ENCODE peak calls at places on chromosomes 1 and 21, in five cellular contexts. V is dorsolateral prefrontal cortex, X is stomach, D is AG04450, R is neural progenitor cell. Z is an unnamed sample.

GRCh38 chr1:18139198-18139981 is 31.8 kb downstream of the IGSF21 start:
- DNase-seq in V (no peak), X (no peak), D (no peak), R (peak), Z (no peak)

GRCh38 chr21:35249636-35250035 is 200.5 kb upstream of the RUNX1 start:
- DNase-seq in V (no peak), X (no peak), D (no peak), R (no peak), Z (no peak)

GRCh38 chr1:46244656-46245371 is 2.7 kb upstream of the RAD54L start:
- DNase-seq in V (no peak), X (no peak), D (no peak), R (no peak), Z (no peak)

GRCh38 chr1:91015794-91016550 is 5.9 kb downstream of the ZNF644 start:
- DNase-seq in V (no peak), X (no peak), D (no peak), R (no peak), Z (no peak)

GRCh38 chr1:213326666-213327317 is 275.8 kb downstream of the RPS6KC1 start:
- DNase-seq in V (no peak), X (no peak), D (peak), R (no peak), Z (no peak)

GRCh38 chr1:18954270-18955071 is 2.0 kb downstream of the IFFO2 start:
- DNase-seq in V (no peak), X (no peak), D (no peak), R (no peak), Z (no peak)

GRCh38 chr1:68814067-68814466 is 317.2 kb upstream of the DEPDC1 start:
- DNase-seq in V (no peak), X (no peak), D (no peak), R (no peak), Z (no peak)

GRCh38 chr1:104468282-104468681 is 718.6 kb downstream of the AMY1C start:
- DNase-seq in V (no peak), X (no peak), D (no peak), R (no peak), Z (no peak)

GRCh38 chr1:233294991-233295774 is at the start of gene PCNX2:
- DNase-seq in V (peak), X (peak), D (no peak), R (peak), Z (peak)

GRCh38 chr1:42947137-42947536 is 11.5 kb downstream of the SLC2A1 start:
- DNase-seq in V (no peak), X (no peak), D (no peak), R (no peak), Z (no peak)

GRCh38 chr1:11495579-11495978 is 16.6 kb downstream of the DISP3 start:
- DNase-seq in V (no peak), X (no peak), D (no peak), R (no peak), Z (no peak)

GRCh38 chr1:240092301-240093119 is 827 bp downstream of the FMN2 start:
- DNase-seq in V (peak), X (no peak), D (peak), R (peak), Z (no peak)

GRCh38 chr1:86741947-86742572 is 37.7 kb downstream of the SH3GLB1 start:
- DNase-seq in V (no peak), X (peak), D (no peak), R (peak), Z (no peak)

GRCh38 chr1:231240531-231240882 is 505 bp upstream of the GNPAT start:
- DNase-seq in V (no peak), X (no peak), D (no peak), R (peak), Z (no peak)

GRCh38 chr1:243495442-243496172 is 239.8 kb downstream of the SDCCAG8 start:
- DNase-seq in V (no peak), X (no peak), D (no peak), R (no peak), Z (no peak)

GRCh38 chr1:32816676-32817158 is 441 bp downstream of the YARS1 start:
- DNase-seq in V (no peak), X (no peak), D (no peak), R (no peak), Z (no peak)

DNA sequence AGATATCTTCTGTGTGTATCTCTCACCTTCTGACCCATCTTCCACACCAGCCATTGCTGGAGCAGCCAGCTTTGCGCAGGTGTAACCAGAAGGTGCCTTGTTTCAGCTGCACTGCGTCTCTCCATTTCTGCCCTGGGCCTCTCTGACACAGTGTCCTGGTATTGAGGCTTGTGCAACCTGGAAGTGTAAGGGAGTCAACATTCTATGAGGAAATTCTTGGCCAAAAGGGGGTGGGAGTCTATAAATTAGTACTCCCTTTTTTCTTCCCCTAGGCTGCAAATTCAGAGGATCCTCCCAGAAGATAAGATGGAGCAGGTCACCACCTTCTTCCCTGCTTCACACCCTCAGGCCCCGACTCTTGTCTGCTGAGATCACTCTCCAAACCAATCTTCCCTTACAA is 109.1 kb downstream of the MRPS6 start:
- DNase-seq in V (no peak), X (no peak), D (no peak), R (no peak), Z (no peak)
- H3K27ac ChIP-seq in V (no peak), X (no peak), D (no peak), R (no peak), Z (no peak)

GRCh38 chr1:13950637-13951036 is 250.6 kb downstream of the PRDM2 start:
- DNase-seq in V (no peak), X (no peak), D (no peak), R (peak), Z (no peak)
- TF ChIP-seq CTCF in V (no peak), X (no peak), D (no peak), R (peak), Z (no peak)

DNA sequence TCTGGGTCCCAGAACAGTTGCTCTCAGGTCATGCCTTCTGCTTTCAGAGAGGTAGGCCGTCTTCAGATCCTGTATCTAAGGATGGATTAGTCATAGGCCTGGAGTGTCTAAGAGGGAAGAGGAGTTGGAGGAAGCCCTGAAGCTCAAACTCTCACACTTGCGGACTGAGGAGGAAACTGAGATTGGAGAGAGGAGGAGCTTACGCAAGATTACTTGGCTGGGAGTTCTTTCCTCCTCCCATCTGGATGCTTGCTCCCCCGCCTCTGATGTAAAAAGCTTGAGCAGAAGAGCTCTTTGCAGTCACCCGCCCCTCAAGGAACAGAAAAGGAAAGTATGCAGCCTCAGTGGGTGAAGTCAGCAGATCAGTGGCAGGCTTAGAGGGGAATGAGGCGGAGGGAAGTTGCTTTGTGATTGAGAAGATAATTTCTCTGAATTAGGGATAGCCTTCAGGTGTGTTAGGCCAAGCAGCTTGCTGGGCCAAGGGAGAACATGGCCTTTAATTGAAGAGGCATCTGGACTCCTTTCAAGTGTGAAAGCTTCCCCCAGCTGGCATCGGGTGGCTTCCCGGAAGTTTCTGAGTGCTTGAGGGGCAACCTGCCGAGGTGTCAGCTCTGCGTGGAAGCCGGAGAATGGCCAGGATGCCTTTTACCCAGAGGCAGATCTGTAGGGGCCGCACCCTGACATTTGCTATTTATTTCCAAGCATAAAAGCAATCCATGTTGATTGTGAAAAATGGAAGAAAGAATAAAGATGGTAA is 6.6 kb downstream of the ADORA1 start:
- DNase-seq in V (no peak), X (no peak), D (no peak), R (peak), Z (no peak)
- H3K27ac ChIP-seq in V (peak), X (peak), D (no peak), R (no peak), Z (no peak)

DNA sequence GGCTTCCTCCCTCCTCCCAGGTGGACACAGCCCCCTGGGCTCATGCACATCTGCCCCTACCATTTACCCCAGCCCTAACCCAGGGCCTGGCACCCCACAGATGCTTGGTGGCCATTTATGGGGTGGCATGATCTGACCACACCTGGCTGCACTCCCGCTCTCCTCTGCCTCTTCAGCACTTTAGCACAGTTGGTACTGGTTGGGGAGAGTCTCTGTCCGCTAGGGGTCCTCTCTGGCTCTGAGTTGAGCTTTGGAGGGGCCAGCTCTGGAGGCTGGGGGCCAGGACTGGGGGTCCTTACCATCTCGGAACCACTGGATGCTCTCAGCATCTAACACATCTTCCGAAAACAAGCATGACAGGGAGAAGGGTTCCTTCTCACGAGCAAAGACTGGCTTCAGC is 17.4 kb downstream of the MYOM3 start:
- DNase-seq in V (no peak), X (no peak), D (no peak), R (no peak), Z (no peak)
- TF ChIP-seq CTCF in V (no peak), X (no peak), D (peak), R (peak), Z (no peak)

DNA sequence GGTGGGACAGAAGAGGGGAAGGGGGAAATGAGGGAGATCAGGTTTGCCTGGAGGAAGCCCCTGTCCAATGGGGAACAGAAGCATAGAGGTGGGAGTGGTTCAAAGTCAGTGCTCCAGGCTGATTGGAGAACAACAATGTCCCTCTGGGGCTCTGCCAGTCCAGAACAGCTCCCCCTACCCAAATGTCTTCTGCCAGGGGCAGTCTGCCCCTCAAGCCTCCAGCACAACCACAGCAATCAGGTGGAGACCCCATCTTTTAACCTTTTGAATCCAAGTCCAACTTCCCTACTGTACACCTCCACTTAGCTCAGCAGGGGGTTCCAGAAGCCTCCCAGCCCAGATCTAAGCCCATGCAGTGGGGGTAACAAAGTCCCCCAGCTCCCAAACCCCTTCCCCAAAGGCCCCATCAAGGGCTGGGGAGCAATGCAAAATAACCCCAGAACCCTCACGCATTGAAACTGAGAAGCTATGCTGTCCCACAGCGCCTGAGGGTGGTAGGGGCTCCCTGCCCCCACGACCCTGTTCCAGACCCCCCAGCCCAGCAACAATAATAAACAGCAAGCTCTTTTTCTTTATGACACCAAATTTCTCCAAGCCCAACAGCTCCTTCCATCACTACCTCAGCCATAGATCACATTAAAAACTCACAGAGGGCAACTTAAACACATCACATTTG is 3.3 kb downstream of the AHDC1 start:
- DNase-seq in V (no peak), X (no peak), D (no peak), R (peak), Z (no peak)
- H3K27ac ChIP-seq in V (peak), X (peak), D (no peak), R (no peak), Z (no peak)

GRCh38 chr1:203033287-203033686 is 7.0 kb downstream of the PPFIA4 start:
- DNase-seq in V (no peak), X (no peak), D (no peak), R (no peak), Z (no peak)

GRCh38 chr1:203028784-203029553 is 2.7 kb downstream of the PPFIA4 start:
- DNase-seq in V (no peak), X (no peak), D (no peak), R (no peak), Z (no peak)

GRCh38 chr1:203034422-203035110 is 8.3 kb downstream of the PPFIA4 start:
- DNase-seq in V (no peak), X (no peak), D (no peak), R (no peak), Z (no peak)

GRCh38 chr1:203033917-203034316 is 7.6 kb downstream of the PPFIA4 start:
- DNase-seq in V (no peak), X (no peak), D (no peak), R (no peak), Z (no peak)

GRCh38 chr1:203031467-203031866 is 5.2 kb downstream of the PPFIA4 start:
- DNase-seq in V (no peak), X (no peak), D (no peak), R (no peak), Z (no peak)
- TF ChIP-seq CTCF in V (no peak), X (no peak), D (no peak), R (peak), Z (no peak)

GRCh38 chr1:151520359-151520758 is 9.2 kb downstream of the CGN start:
- DNase-seq in V (no peak), X (no peak), D (no peak), R (no peak), Z (no peak)
- H3K27ac ChIP-seq in V (no peak), X (no peak), D (no peak), R (no peak), Z (no peak)

GRCh38 chr1:241269116-241269515 is 87.9 kb downstream of the RGS7 start:
- DNase-seq in V (no peak), X (no peak), D (no peak), R (peak), Z (no peak)
- TF ChIP-seq CTCF in V (no peak), X (no peak), D (no peak), R (peak), Z (no peak)

DNA sequence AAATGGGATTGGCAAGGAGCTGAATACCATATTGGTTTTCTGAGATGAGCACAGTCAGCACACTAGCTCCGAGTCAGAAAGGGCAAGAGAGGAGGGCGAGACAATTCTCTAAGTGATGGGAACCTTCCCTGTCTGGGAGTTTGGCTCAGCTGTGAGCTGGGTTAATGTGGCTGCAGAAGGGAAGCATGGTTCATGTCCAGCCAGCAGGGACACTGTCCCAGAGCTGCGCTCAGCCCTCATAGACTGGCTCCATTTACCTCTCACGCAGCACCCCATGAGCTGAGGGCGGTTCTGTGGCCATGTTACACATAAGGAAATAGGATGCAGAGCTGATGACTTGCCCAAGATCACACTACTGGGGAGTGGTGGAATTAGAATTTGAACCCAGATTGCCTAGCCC is 15.7 kb upstream of the CPT2 start:
- DNase-seq in V (no peak), X (no peak), D (no peak), R (no peak), Z (no peak)
- H3K27ac ChIP-seq in V (no peak), X (no peak), D (peak), R (no peak), Z (no peak)

GRCh38 chr1:111110197-111110899 is 29.5 kb downstream of the DRAM2 start:
- DNase-seq in V (no peak), X (peak), D (no peak), R (no peak), Z (peak)
- TF ChIP-seq CTCF in V (no peak), X (no peak), D (no peak), R (no peak), Z (no peak)